ENCODE peak calls at places on chromosomes 3 and 15, in ten cellular contexts. One of them, this sample, is unnamed.

GRCh38 chr3:101124125-101124524 is 130.9 kb upstream of the ABI3BP start:
- DNase-seq in GM13976: no peak
- DNase-seq in iris pigment epithelial cell: peak; percentile 69
- DNase-seq in foreskin melanocyte: no peak
- DNase-seq in GM19239: no peak
- DNase-seq in KBM-7: no peak
- DNase-seq in LHCN-M2: no peak
- DNase-seq in stimulated activated CD8-positive, alpha-beta memory T cell treated with anti-CD3 and anti-CD28 coated beads, Interleukin-4, amount 100 ng/mL, for 4 hours: no peak
- DNase-seq in posterior cingulate gyrus: no peak
- DNase-seq in NCI-H2081: no peak
- DNase-seq in this sample: no peak

GRCh38 chr3:112437146-112438022 is 61.9 kb downstream of the BTLA start:
- DNase-seq in GM13976: peak; percentile 45
- DNase-seq in iris pigment epithelial cell: peak; percentile 68
- DNase-seq in foreskin melanocyte: peak; percentile 15
- DNase-seq in GM19239: no peak
- DNase-seq in KBM-7: peak; percentile 76
- DNase-seq in LHCN-M2: peak; percentile 38
- DNase-seq in stimulated activated CD8-positive, alpha-beta memory T cell treated with anti-CD3 and anti-CD28 coated beads, Interleukin-4, amount 100 ng/mL, for 4 hours: no peak
- DNase-seq in posterior cingulate gyrus: no peak
- DNase-seq in NCI-H2081: peak; percentile 2
- DNase-seq in this sample: peak; percentile 16

GRCh38 chr3:12054245-12054644 is 50.1 kb downstream of the SYN2 start:
- DNase-seq in GM13976: no peak
- DNase-seq in iris pigment epithelial cell: no peak
- DNase-seq in foreskin melanocyte: no peak
- DNase-seq in GM19239: no peak
- DNase-seq in KBM-7: no peak
- DNase-seq in LHCN-M2: no peak
- DNase-seq in stimulated activated CD8-positive, alpha-beta memory T cell treated with anti-CD3 and anti-CD28 coated beads, Interleukin-4, amount 100 ng/mL, for 4 hours: no peak
- DNase-seq in posterior cingulate gyrus: no peak
- DNase-seq in NCI-H2081: no peak
- DNase-seq in this sample: no peak

GRCh38 chr15:55909036-55909811 is 84.2 kb downstream of the NEDD4 start:
- DNase-seq in GM13976: no peak
- DNase-seq in iris pigment epithelial cell: peak; percentile 85
- DNase-seq in foreskin melanocyte: no peak
- DNase-seq in GM19239: no peak
- DNase-seq in KBM-7: no peak
- DNase-seq in LHCN-M2: peak; percentile 92
- DNase-seq in stimulated activated CD8-positive, alpha-beta memory T cell treated with anti-CD3 and anti-CD28 coated beads, Interleukin-4, amount 100 ng/mL, for 4 hours: no peak
- DNase-seq in posterior cingulate gyrus: no peak
- DNase-seq in NCI-H2081: no peak
- DNase-seq in this sample: no peak

GRCh38 chr15:87619161-87619960 is 637.2 kb downstream of the NTRK3 start:
- DNase-seq in GM13976: no peak
- DNase-seq in iris pigment epithelial cell: peak; percentile 68
- DNase-seq in foreskin melanocyte: peak; percentile 34
- DNase-seq in GM19239: no peak
- DNase-seq in KBM-7: no peak
- DNase-seq in LHCN-M2: peak; percentile 44
- DNase-seq in stimulated activated CD8-positive, alpha-beta memory T cell treated with anti-CD3 and anti-CD28 coated beads, Interleukin-4, amount 100 ng/mL, for 4 hours: no peak
- DNase-seq in posterior cingulate gyrus: no peak
- DNase-seq in NCI-H2081: no peak
- DNase-seq in this sample: no peak

GRCh38 chr3:31610700-31611275 is 78.1 kb downstream of the STT3B start:
- DNase-seq in GM13976: no peak
- DNase-seq in iris pigment epithelial cell: peak; percentile 62
- DNase-seq in foreskin melanocyte: peak; percentile 39
- DNase-seq in GM19239: no peak
- DNase-seq in KBM-7: peak; percentile 38
- DNase-seq in LHCN-M2: peak; percentile 49
- DNase-seq in stimulated activated CD8-positive, alpha-beta memory T cell treated with anti-CD3 and anti-CD28 coated beads, Interleukin-4, amount 100 ng/mL, for 4 hours: no peak
- DNase-seq in posterior cingulate gyrus: no peak
- DNase-seq in NCI-H2081: peak; percentile 21
- DNase-seq in this sample: no peak

GRCh38 chr3:122572940-122573412 is 4.5 kb upstream of the PARP15 start:
- DNase-seq in GM13976: peak; percentile 44
- DNase-seq in iris pigment epithelial cell: peak; percentile 50
- DNase-seq in foreskin melanocyte: peak; percentile 77
- DNase-seq in GM19239: no peak
- DNase-seq in KBM-7: peak; percentile 75
- DNase-seq in LHCN-M2: peak; percentile 62
- DNase-seq in stimulated activated CD8-positive, alpha-beta memory T cell treated with anti-CD3 and anti-CD28 coated beads, Interleukin-4, amount 100 ng/mL, for 4 hours: no peak
- DNase-seq in posterior cingulate gyrus: no peak
- DNase-seq in NCI-H2081: no peak
- DNase-seq in this sample: no peak

GRCh38 chr15:70101459-70102113 is 3.9 kb upstream of the TLE3 start:
- DNase-seq in GM13976: no peak
- DNase-seq in iris pigment epithelial cell: peak; percentile 97
- DNase-seq in foreskin melanocyte: peak; percentile 79
- DNase-seq in GM19239: no peak
- DNase-seq in KBM-7: peak; percentile 98
- DNase-seq in LHCN-M2: peak; percentile 89
- DNase-seq in stimulated activated CD8-positive, alpha-beta memory T cell treated with anti-CD3 and anti-CD28 coated beads, Interleukin-4, amount 100 ng/mL, for 4 hours: no peak
- DNase-seq in posterior cingulate gyrus: no peak
- DNase-seq in NCI-H2081: peak; percentile 87
- DNase-seq in this sample: no peak

GRCh38 chr15:75655911-75656310 is 8.2 kb downstream of the SNX33 start:
- DNase-seq in GM13976: no peak
- DNase-seq in iris pigment epithelial cell: no peak
- DNase-seq in foreskin melanocyte: no peak
- DNase-seq in GM19239: no peak
- DNase-seq in KBM-7: no peak
- DNase-seq in LHCN-M2: no peak
- DNase-seq in stimulated activated CD8-positive, alpha-beta memory T cell treated with anti-CD3 and anti-CD28 coated beads, Interleukin-4, amount 100 ng/mL, for 4 hours: no peak
- DNase-seq in posterior cingulate gyrus: no peak
- DNase-seq in NCI-H2081: no peak
- DNase-seq in this sample: no peak

GRCh38 chr3:48588230-48588629 is 6.9 kb downstream of the COL7A1 start:
- DNase-seq in GM13976: no peak
- DNase-seq in iris pigment epithelial cell: no peak
- DNase-seq in foreskin melanocyte: no peak
- DNase-seq in GM19239: no peak
- DNase-seq in KBM-7: no peak
- DNase-seq in LHCN-M2: no peak
- DNase-seq in stimulated activated CD8-positive, alpha-beta memory T cell treated with anti-CD3 and anti-CD28 coated beads, Interleukin-4, amount 100 ng/mL, for 4 hours: no peak
- DNase-seq in posterior cingulate gyrus: no peak
- DNase-seq in NCI-H2081: no peak
- DNase-seq in this sample: no peak

GRCh38 chr15:79172032-79172481 is 81.5 kb upstream of the RASGRF1 start:
- DNase-seq in GM13976: no peak
- DNase-seq in iris pigment epithelial cell: peak; percentile 18
- DNase-seq in foreskin melanocyte: no peak
- DNase-seq in GM19239: no peak
- DNase-seq in KBM-7: no peak
- DNase-seq in LHCN-M2: no peak
- DNase-seq in stimulated activated CD8-positive, alpha-beta memory T cell treated with anti-CD3 and anti-CD28 coated beads, Interleukin-4, amount 100 ng/mL, for 4 hours: no peak
- DNase-seq in posterior cingulate gyrus: no peak
- DNase-seq in NCI-H2081: no peak
- DNase-seq in this sample: no peak

GRCh38 chr3:58366699-58367098 is 34.0 kb downstream of the PXK start:
- DNase-seq in GM13976: no peak
- DNase-seq in iris pigment epithelial cell: peak; percentile 47
- DNase-seq in foreskin melanocyte: no peak
- DNase-seq in GM19239: no peak
- DNase-seq in KBM-7: no peak
- DNase-seq in LHCN-M2: peak; percentile 48
- DNase-seq in stimulated activated CD8-positive, alpha-beta memory T cell treated with anti-CD3 and anti-CD28 coated beads, Interleukin-4, amount 100 ng/mL, for 4 hours: no peak
- DNase-seq in posterior cingulate gyrus: no peak
- DNase-seq in NCI-H2081: no peak
- DNase-seq in this sample: no peak